ENCODE peak calls at places on chromosomes 3 and 15, in ten cellular contexts. E is naive thymus-derived CD8-positive, alpha-beta T cell; P is T-cell; A is activated effector memory CD4-positive, alpha-beta T cell treated with anti-CD3 and anti-CD28 coated beads, Interleukin-2, amount 50 U/mL, for 16 hours; T is activated CD8-positive, alpha-beta memory T cell treated with anti-CD3 and anti-CD28 coated beads, Interleukin-2, amount 50 U/mL, for 48 hours; F is T-helper 1 cell; Q is activated naive CD4-positive, alpha-beta T cell treated with anti-CD3 and anti-CD28 coated beads, Interleukin-2, amount 10 ng/mL, durations not matched to agents 7 days and 5 days; J is Panc1; D is activated gamma-delta T cell treated with Interleukin-2 at 50 U/mL for 16 hours; O is HTR-8/SVneo. S is an unnamed sample.

GRCh38 chr15:47384316-47384715 is 333.0 kb upstream of the SEMA6D start:
- DNase-seq in E (no peak), P (no peak), A (no peak), T (no peak), F (no peak), Q (no peak), J (no peak), D (no peak), O (peak; percentile 44), S (peak; percentile 56)

GRCh38 chr15:41024141-41024540 is 70.9 kb downstream of the CHAC1 start:
- DNase-seq in E (no peak), P (no peak), A (no peak), T (no peak), F (no peak), Q (no peak), J (no peak), D (no peak), O (no peak), S (no peak)

GRCh38 chr3:138681463-138682215 is 73.1 kb downstream of the FAIM start:
- DNase-seq in E (no peak), P (no peak), A (no peak), T (no peak), F (no peak), Q (no peak), J (no peak), D (no peak), O (no peak), S (no peak)

GRCh38 chr15:63797901-63798300 is 35.8 kb downstream of the HERC1 start:
- DNase-seq in E (no peak), P (no peak), A (no peak), T (no peak), F (no peak), Q (no peak), J (no peak), D (no peak), O (no peak), S (no peak)

GRCh38 chr3:122636697-122637096 is 43.9 kb upstream of the PARP14 start:
- DNase-seq in E (no peak), P (no peak), A (no peak), T (no peak), F (no peak), Q (no peak), J (no peak), D (no peak), O (no peak), S (no peak)

GRCh38 chr15:71278989-71279756 is 163.9 kb downstream of the THSD4 start:
- DNase-seq in E (no peak), P (no peak), A (no peak), T (no peak), F (no peak), Q (no peak), J (no peak), D (no peak), O (peak; percentile 81), S (no peak)

GRCh38 chr3:105277656-105278055 is 89.1 kb upstream of the ALCAM start:
- DNase-seq in E (no peak), P (no peak), A (no peak), T (no peak), F (no peak), Q (no peak), J (no peak), D (no peak), O (no peak), S (no peak)

GRCh38 chr3:155948476-155948875 is 78.0 kb downstream of the GMPS start:
- DNase-seq in E (no peak), P (no peak), A (no peak), T (no peak), F (no peak), Q (no peak), J (no peak), D (no peak), O (no peak), S (no peak)

GRCh38 chr15:85044251-85044853 is 62.7 kb downstream of the PDE8A start:
- DNase-seq in E (peak; percentile 72), P (no peak), A (peak; percentile 71), T (no peak), F (no peak), Q (peak; percentile 64), J (peak; percentile 58), D (peak; percentile 44), O (peak; percentile 32), S (peak; percentile 65)

GRCh38 chr15:57676578-57676977 is 29.9 kb upstream of the POLR2M start:
- DNase-seq in E (no peak), P (no peak), A (no peak), T (no peak), F (no peak), Q (no peak), J (no peak), D (no peak), O (peak; percentile 4), S (no peak)

GRCh38 chr3:161454615-161455014 is 42.0 kb upstream of the OTOL1 start:
- DNase-seq in E (no peak), P (no peak), A (no peak), T (no peak), F (no peak), Q (no peak), J (no peak), D (no peak), O (no peak), S (no peak)

GRCh38 chr15:62600376-62600775 is 435.3 kb upstream of the C2CD4B start:
- DNase-seq in E (no peak), P (no peak), A (no peak), T (no peak), F (no peak), Q (no peak), J (no peak), D (no peak), O (no peak), S (no peak)

GRCh38 chr3:132758740-132759139 is 36.5 kb upstream of the NPHP3 start:
- DNase-seq in E (no peak), P (no peak), A (no peak), T (no peak), F (no peak), Q (no peak), J (no peak), D (no peak), O (no peak), S (no peak)

GRCh38 chr3:139675327-139675726 is 2.4 kb downstream of the NMNAT3 start:
- DNase-seq in E (no peak), P (no peak), A (no peak), T (no peak), F (no peak), Q (no peak), J (no peak), D (no peak), O (no peak), S (no peak)

GRCh38 chr15:74873756-74874424 is 725 bp upstream of the SCAMP2 start:
- DNase-seq in E (no peak), P (no peak), A (peak; percentile 69), T (peak; percentile 74), F (no peak), Q (peak; percentile 42), J (no peak), D (no peak), O (no peak), S (no peak)

GRCh38 chr15:90680371-90680935 is 36.7 kb upstream of the BLM start:
- DNase-seq in E (no peak), P (no peak), A (no peak), T (no peak), F (no peak), Q (no peak), J (no peak), D (no peak), O (peak; percentile 66), S (peak; percentile 79)

S was measured in RKO.